ENCODE peak calls at places on chromosomes 4 and X, in five cellular contexts. Q is progenitor cell of endocrine pancreas, N is endothelial cell of umbilical vein, M is fibroblast of pulmonary artery, Z is nephron progenitor cell. O is an unnamed sample.

GRCh38 chr4:81452452-81453011 is 19.2 kb downstream of the RASGEF1B start:
- DNase-seq in Q (no peak), N (no peak), M (no peak), Z (no peak), O (no peak)

GRCh38 chr4:17010426-17011087 is 112.1 kb upstream of the LDB2 start:
- DNase-seq in M (no peak), N (no peak), Z (no peak), Q (no peak), O (no peak)

GRCh38 chr4:123819362-123820035 is 422.9 kb downstream of the SPRY1 start:
- DNase-seq in M (peak; percentile 38), N (no peak), Q (no peak), Z (no peak), O (no peak)

GRCh38 chr4:1206299-1207156 is 34.1 kb upstream of the SPON2 start:
- DNase-seq in Q (no peak), Z (no peak), N (no peak), M (no peak), O (no peak)

GRCh38 chr4:64353904-64354303 is 55.3 kb downstream of the TECRL start:
- DNase-seq in Q (no peak), Z (no peak), M (no peak), N (no peak), O (no peak)

GRCh38 chrX:140762061-140762460 is 52.5 kb downstream of the LINC00632 start:
- DNase-seq in Q (peak; percentile 31), N (peak; percentile 46), M (peak; percentile 78), Z (peak; percentile 49), O (no peak)

GRCh38 chrX:10006770-10007169 is 39.6 kb downstream of the CLDN34 start:
- DNase-seq in Z (no peak), N (no peak), Q (no peak), M (no peak), O (no peak)

GRCh38 chrX:41889317-41890025 is 33.9 kb downstream of the CASK start:
- DNase-seq in M (peak; percentile 35), Q (no peak), N (peak; percentile 18), Z (no peak), O (no peak)

GRCh38 chr4:71266090-71266794 is 72.6 kb upstream of the SLC4A4 start:
- DNase-seq in N (no peak), Q (no peak), M (peak; percentile 38), Z (no peak), O (no peak)

GRCh38 chr4:33306131-33306530 is 2586.0 kb downstream of the PCDH7 start:
- DNase-seq in N (no peak), Z (no peak), Q (no peak), M (no peak), O (no peak)

GRCh38 chrX:29315931-29316330 is 728.7 kb downstream of the IL1RAPL1 start:
- DNase-seq in Q (no peak), Z (no peak), M (no peak), N (no peak), O (no peak)

GRCh38 chr4:178316211-178316610 is 874.0 kb upstream of the AGA start:
- DNase-seq in Q (no peak), Z (no peak), M (no peak), N (no peak), O (no peak)

GRCh38 chrX:154987940-154988339 is 34.6 kb downstream of the F8 start:
- DNase-seq in M (no peak), Z (no peak), N (no peak), Q (no peak), O (no peak)

GRCh38 chr4:10096201-10096975 is 20.2 kb downstream of the WDR1 start:
- DNase-seq in M (peak; percentile 91), N (peak; percentile 71), Z (no peak), Q (no peak), O (peak; percentile 69)

GRCh38 chrX:74422029-74422352 is 698 bp downstream of the SLC16A2 start:
- DNase-seq in Q (no peak), Z (peak; percentile 15), N (no peak), M (no peak), O (no peak)

GRCh38 chr4:88211473-88212252 is 53.2 kb upstream of the ABCG2 start:
- DNase-seq in N (peak; percentile 69), Q (peak; percentile 33), M (peak; percentile 61), Z (peak; percentile 56), O (no peak)

GRCh38 chrX:8632949-8633348 is 99.0 kb downstream of the ANOS1 start:
- DNase-seq in N (no peak), Q (no peak), M (peak; percentile 31), Z (no peak), O (no peak)

GRCh38 chr4:6507345-6507744 is 34.9 kb upstream of the PPP2R2C start:
- DNase-seq in Q (no peak), M (no peak), Z (no peak), N (no peak), O (no peak)

GRCh38 chr4:40550900-40551546 is 78.6 kb downstream of the RBM47 start:
- DNase-seq in N (peak; percentile 55), Q (no peak), M (peak; percentile 62), Z (no peak), O (no peak)

GRCh38 chr4:137274404-137274803 is 257.9 kb downstream of the PCDH18 start:
- DNase-seq in Z (no peak), M (peak; percentile 41), N (no peak), Q (no peak), O (no peak)

GRCh38 chr4:143352052-143352451 is 15.4 kb downstream of the GAB1 start:
- DNase-seq in Q (no peak), N (peak; percentile 92), M (peak; percentile 39), Z (no peak), O (no peak)

GRCh38 chr4:72997409-72997808 is 72.1 kb downstream of the COX18 start:
- DNase-seq in Q (no peak), Z (no peak), M (peak; percentile 16), N (no peak), O (no peak)

GRCh38 chr4:85823295-85823694 is 348.3 kb downstream of the ARHGAP24 start:
- DNase-seq in Q (no peak), N (peak; percentile 67), Z (no peak), M (peak; percentile 45), O (no peak)

GRCh38 chrX:128973033-128973432 is 550.3 kb downstream of the SMARCA1 start:
- DNase-seq in Q (no peak), N (no peak), Z (no peak), M (no peak), O (no peak)

DNA sequence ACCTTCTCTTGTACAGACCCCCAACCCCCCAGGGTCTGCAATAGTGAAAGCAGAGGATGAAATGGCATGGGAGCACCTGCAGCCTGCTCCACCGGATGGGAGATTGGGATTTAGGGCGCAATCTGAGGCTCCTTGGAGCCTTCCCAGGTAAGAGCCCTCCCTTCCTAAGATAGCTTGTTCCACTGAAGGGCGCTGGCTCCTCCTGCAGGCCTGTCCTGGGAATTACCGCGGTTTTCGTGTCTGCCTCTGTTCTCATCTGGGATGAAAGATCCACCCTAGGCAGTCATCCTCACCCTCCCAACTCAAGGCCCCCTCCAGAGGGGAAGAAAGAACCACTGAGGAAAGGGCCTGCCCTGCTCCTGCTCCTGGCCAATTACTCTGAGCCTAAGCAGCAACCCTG is 547.6 kb downstream of the SMARCA1 start:
- DNase-seq in Q (peak; percentile 61), M (peak; percentile 0), N (peak; percentile 3), Z (peak; percentile 80), O (no peak)
- TF ChIP-seq CTCF in Q (peak; percentile 85), M (peak; percentile 1), N (peak; percentile 55), Z (peak; percentile 93), O (no peak)

GRCh38 chrX:7194606-7195005 is 46.7 kb upstream of the PUDP start:
- DNase-seq in M (no peak), Q (no peak), Z (no peak), N (no peak), O (no peak)
- TF ChIP-seq CTCF in M (no peak), Q (no peak), Z (no peak), N (no peak), O (no peak)

GRCh38 chr4:139860435-139861024 is 194.9 kb downstream of the MGST2 start:
- DNase-seq in M (no peak), N (no peak), Z (no peak), Q (no peak), O (no peak)

GRCh38 chr4:139858436-139859225 is 193.0 kb downstream of the MGST2 start:
- DNase-seq in M (no peak), N (no peak), Q (no peak), Z (no peak), O (no peak)

GRCh38 chr4:139859876-139860275 is 194.3 kb downstream of the MGST2 start:
- DNase-seq in Z (no peak), N (no peak), M (no peak), Q (no peak), O (no peak)

GRCh38 chr4:139857977-139858376 is 192.4 kb downstream of the MGST2 start:
- DNase-seq in M (no peak), Z (no peak), Q (no peak), N (no peak), O (no peak)

GRCh38 chr4:139861471-139861870 is 195.9 kb downstream of the MGST2 start:
- DNase-seq in M (no peak), Z (no peak), N (no peak), Q (no peak), O (no peak)
- TF ChIP-seq CTCF in M (no peak), Z (no peak), N (no peak), Q (peak; percentile 13), O (no peak)

GRCh38 chrX:120365320-120365719 is 3.4 kb downstream of the ATP1B4 start:
- DNase-seq in Z (peak; percentile 33), N (peak; percentile 13), M (peak; percentile 11), Q (peak; percentile 13), O (peak; percentile 21)
- TF ChIP-seq CTCF in Z (peak; percentile 17), N (peak; percentile 58), M (peak; percentile 47), Q (peak; percentile 49), O (peak; percentile 19)

DNA sequence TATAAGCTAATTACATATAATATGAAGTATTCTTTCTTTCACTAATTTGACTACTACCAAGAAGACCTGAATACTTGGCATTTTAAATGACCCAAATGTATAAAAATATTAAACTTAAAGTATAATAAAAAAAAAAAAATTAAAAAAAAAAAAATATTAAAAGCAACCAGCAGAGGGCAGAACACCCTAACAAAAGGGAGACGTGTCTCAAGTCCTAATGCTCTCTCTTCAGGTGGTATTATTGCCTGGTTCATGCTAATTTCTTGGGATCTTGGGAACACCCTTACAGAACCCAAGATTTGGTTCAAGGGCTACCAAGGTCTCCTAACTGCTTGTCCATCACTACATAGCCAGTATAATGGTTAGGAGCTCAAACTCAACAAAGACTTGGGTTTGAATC is 754.8 kb downstream of the RAB28 start:
- DNase-seq in Z (no peak), Q (no peak), M (peak; percentile 48), N (peak; percentile 25), O (no peak)
- TF ChIP-seq CTCF in Z (peak; percentile 65), Q (peak; percentile 78), M (peak; percentile 41), N (peak; percentile 34), O (peak; percentile 47)

DNA sequence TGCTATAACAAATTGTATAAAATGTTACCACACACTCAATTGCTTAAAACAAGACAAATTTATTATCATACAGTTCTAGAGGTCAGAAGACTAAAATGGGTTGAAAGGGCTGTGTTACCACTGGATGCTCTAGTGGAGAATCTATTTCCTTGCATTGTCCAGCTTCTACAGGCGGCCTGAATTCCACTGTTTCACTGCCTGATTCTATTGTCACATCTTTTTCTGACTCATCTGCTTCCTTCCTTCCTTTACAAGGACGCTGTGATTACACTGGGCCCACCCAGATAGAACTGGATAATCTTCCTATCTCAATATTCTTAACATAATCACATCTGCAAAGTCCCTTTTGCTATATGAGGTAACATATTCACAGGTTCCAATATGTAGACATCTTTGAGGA is 19.4 kb upstream of the ARMCX1 start:
- DNase-seq in Z (no peak), M (peak; percentile 34), Q (no peak), N (peak; percentile 37), O (no peak)
- TF ChIP-seq CTCF in Z (no peak), M (no peak), Q (no peak), N (no peak), O (no peak)

GRCh38 chr4:15976456-15977096 is 13.6 kb upstream of the FGFBP2 start:
- DNase-seq in Z (no peak), M (no peak), N (no peak), Q (no peak), O (no peak)
- TF ChIP-seq CTCF in Z (no peak), M (no peak), N (peak; percentile 1), Q (no peak), O (no peak)

O was measured in natural killer cell.